ENCODE peak calls at places on chromosomes 5 and 9, in eight cellular contexts. A, K, H, M, E, Y, V and P are unnamed samples.

GRCh38 chr5:76040806-76041205 is 42.4 kb upstream of the SV2C start:
- DNase-seq in A (no peak), E (no peak), H (no peak), M (no peak), V (no peak), Y (no peak), K (no peak), P (no peak)

GRCh38 chr5:127518319-127518621 is 830 bp downstream of the PRRC1 start:
- DNase-seq in H (no peak), E (peak), K (peak), V (no peak), Y (peak), M (no peak), A (peak), P (no peak)

GRCh38 chr9:105425817-105426433 is 21.9 kb upstream of the FSD1L start:
- DNase-seq in Y (peak), E (peak), M (no peak), V (no peak), A (peak), H (no peak), K (peak), P (no peak)

GRCh38 chr5:6818594-6819512 is 105.6 kb downstream of the TENT4A start:
- DNase-seq in H (no peak), Y (peak), E (no peak), A (no peak), K (no peak), V (no peak), M (no peak), P (no peak)

GRCh38 chr5:153896701-153897100 is 142.0 kb downstream of the FAM114A2 start:
- DNase-seq in M (no peak), K (no peak), Y (no peak), H (no peak), A (peak), V (no peak), E (peak), P (no peak)

GRCh38 chr5:38208782-38209378 is 49.5 kb upstream of the EGFLAM start:
- DNase-seq in A (peak), H (peak), K (peak), E (peak), Y (peak), V (peak), M (peak), P (peak)

GRCh38 chr9:371349-371748 is 156.7 kb downstream of the DOCK8 start:
- DNase-seq in Y (no peak), M (no peak), K (no peak), V (no peak), E (no peak), A (no peak), H (no peak), P (no peak)

GRCh38 chr5:53360811-53361210 is 119.6 kb upstream of the FST start:
- DNase-seq in H (no peak), M (no peak), A (no peak), V (no peak), E (peak), Y (peak), K (peak), P (peak)

GRCh38 chr5:87103616-87104287 is 163.9 kb upstream of the RASA1 start:
- DNase-seq in A (peak), M (no peak), V (no peak), E (no peak), K (no peak), Y (no peak), H (no peak), P (no peak)

GRCh38 chr9:94860678-94861588 is 134.4 kb downstream of the AOPEP start:
- DNase-seq in H (no peak), V (no peak), E (peak), A (peak), Y (no peak), M (no peak), K (no peak), P (no peak)

GRCh38 chr5:55509768-55510522 is 24.8 kb downstream of the PLPP1 start:
- DNase-seq in V (peak), H (no peak), Y (peak), K (no peak), E (peak), M (no peak), A (no peak), P (no peak)

GRCh38 chr5:146724975-146725374 is 153.6 kb downstream of the PPP2R2B start:
- DNase-seq in Y (no peak), H (no peak), V (no peak), E (peak), K (no peak), A (no peak), M (no peak), P (no peak)

GRCh38 chr5:65535529-65535987 is 27.4 kb downstream of the CENPK start:
- DNase-seq in Y (no peak), E (peak), H (no peak), K (no peak), M (no peak), V (no peak), A (no peak), P (no peak)

GRCh38 chr9:126002476-126003350 is 255.5 kb downstream of the PBX3 start:
- DNase-seq in A (no peak), M (no peak), H (no peak), Y (no peak), V (no peak), E (no peak), K (no peak), P (no peak)

GRCh38 chr5:124783794-124784193 is 37.4 kb upstream of the ZNF608 start:
- DNase-seq in V (no peak), Y (peak), E (peak), K (no peak), M (no peak), H (no peak), A (no peak), P (no peak)

GRCh38 chr5:74798977-74799911 is 32.2 kb downstream of the NSA2 start:
- DNase-seq in M (no peak), H (no peak), E (peak), Y (peak), A (no peak), V (peak), K (no peak), P (no peak)

GRCh38 chr5:90902681-90903386 is 344.2 kb downstream of the ADGRV1 start:
- DNase-seq in M (no peak), K (no peak), V (no peak), H (no peak), E (no peak), A (no peak), Y (no peak), P (no peak)

GRCh38 chr5:151085517-151086031 is 4.7 kb upstream of the TNIP1 start:
- DNase-seq in M (no peak), A (no peak), E (peak), V (no peak), K (peak), H (no peak), Y (peak), P (no peak)

GRCh38 chr9:21994526-21994995 is at the start of gene CDKN2B-AS1:
- DNase-seq in K (no peak), H (peak), M (peak), E (peak), A (peak), V (no peak), Y (peak), P (no peak)

GRCh38 chr9:129467739-129468666 is 152.9 kb downstream of the C9orf50 start:
- DNase-seq in H (no peak), Y (no peak), V (no peak), A (no peak), K (no peak), E (no peak), M (no peak), P (no peak)

GRCh38 chr5:59765446-59765845 is 128.1 kb downstream of the PDE4D start:
- DNase-seq in E (no peak), Y (no peak), K (no peak), V (no peak), M (no peak), A (no peak), H (no peak), P (no peak)

GRCh38 chr5:150209020-150209635 is 19.3 kb downstream of the SLC6A7 start:
- DNase-seq in M (peak), V (no peak), A (no peak), H (no peak), Y (peak), E (peak), K (peak), P (peak)

GRCh38 chr5:61806491-61807020 is 474.5 kb downstream of the ZSWIM6 start:
- DNase-seq in A (no peak), E (no peak), Y (no peak), V (no peak), K (no peak), M (no peak), H (no peak), P (no peak)

GRCh38 chr5:3305432-3305831 is 290.2 kb upstream of the IRX1 start:
- DNase-seq in H (no peak), Y (no peak), E (no peak), A (no peak), M (no peak), V (no peak), K (no peak), P (no peak)

GRCh38 chr5:58450811-58451629 is 8.9 kb downstream of the PLK2 start:
- DNase-seq in E (peak), K (no peak), V (no peak), A (no peak), H (no peak), M (no peak), Y (no peak), P (no peak)

GRCh38 chr9:86352440-86353106 is 1.6 kb downstream of the TUT7 start:
- DNase-seq in H (no peak), M (no peak), V (no peak), Y (no peak), K (no peak), E (no peak), A (peak), P (no peak)

GRCh38 chr9:87581513-87581912 is 83.8 kb downstream of the DAPK1 start:
- DNase-seq in A (no peak), Y (no peak), H (no peak), V (no peak), M (no peak), E (no peak), K (no peak), P (no peak)

GRCh38 chr9:87581949-87582637 is 84.4 kb downstream of the DAPK1 start:
- DNase-seq in K (no peak), H (no peak), A (no peak), V (no peak), M (no peak), Y (no peak), E (no peak), P (no peak)

GRCh38 chr9:87578625-87579024 is 81.0 kb downstream of the DAPK1 start:
- DNase-seq in V (no peak), E (no peak), H (no peak), A (no peak), M (no peak), Y (no peak), K (no peak), P (no peak)

GRCh38 chr9:87579761-87580626 is 82.3 kb downstream of the DAPK1 start:
- DNase-seq in V (no peak), K (no peak), A (no peak), H (no peak), E (no peak), M (no peak), Y (no peak), P (no peak)

DNA sequence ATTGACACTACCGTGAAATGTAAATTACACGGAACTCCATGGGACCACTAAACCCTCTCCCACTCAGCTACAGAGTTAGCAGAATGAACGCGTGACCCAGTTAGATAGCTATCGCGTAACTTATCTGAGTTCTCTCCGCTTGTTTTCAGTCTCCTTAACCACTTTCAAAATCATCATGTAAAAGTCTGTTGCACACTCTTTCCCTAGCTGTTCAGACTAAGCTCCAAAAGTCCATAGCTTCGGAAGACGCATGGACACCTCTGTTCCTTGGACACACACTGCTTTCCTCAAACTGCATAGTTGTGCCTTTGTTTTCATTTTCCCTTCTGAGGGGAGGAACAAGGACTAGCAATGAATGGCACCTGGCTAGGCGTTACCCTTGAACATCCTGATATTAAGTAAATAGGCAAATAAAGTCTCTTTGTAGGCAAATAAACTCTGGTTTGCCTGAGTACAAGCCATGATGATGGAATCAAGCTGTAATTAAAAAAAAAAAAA is 83.3 kb downstream of the DAPK1 start:
- DNase-seq in H (no peak), V (peak), A (no peak), K (no peak), M (no peak), Y (no peak), E (no peak), P (no peak)
- H3K27ac ChIP-seq in H (no peak), V (peak), A (no peak), K (no peak), M (no peak), Y (no peak), E (no peak), P (no peak)

DNA sequence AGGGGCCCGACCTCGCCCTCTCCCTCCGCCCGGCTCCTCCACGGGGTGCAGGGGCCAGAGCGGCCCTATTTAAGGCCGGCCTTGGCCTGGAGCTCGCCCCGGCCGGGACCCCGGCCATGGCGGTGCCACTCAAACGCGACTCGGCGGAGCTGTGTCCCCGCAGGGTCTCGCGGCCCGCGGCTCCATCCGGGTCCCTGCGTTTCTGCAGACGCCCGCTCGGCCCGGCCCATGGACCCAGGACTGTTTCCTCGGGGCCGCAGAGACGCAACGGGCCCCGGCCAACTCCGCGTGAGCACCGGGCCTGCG is 661 bp downstream of the TMEM250 start:
- DNase-seq in K (no peak), M (no peak), E (no peak), A (no peak), H (no peak), V (no peak), Y (no peak), P (no peak)
- H3K4me2 ChIP-seq in K (peak), M (peak), E (peak), A (peak), H (peak), V (peak), Y (peak), P (peak)

GRCh38 chr5:171598279-171599152 is 179.1 kb downstream of the FGF18 start:
- DNase-seq in K (no peak), Y (no peak), V (no peak), A (no peak), M (no peak), H (peak), E (no peak), P (no peak)
- TF ChIP-seq CTCF in K (no peak), Y (peak), V (peak), A (peak), M (no peak), H (peak), E (no peak), P (peak)

GRCh38 chr5:1521054-1521453 is 2.7 kb downstream of the LPCAT1 start:
- DNase-seq in K (no peak), H (no peak), A (no peak), E (no peak), M (no peak), V (no peak), Y (no peak), P (no peak)

GRCh38 chr5:1516615-1517601 is 6.9 kb downstream of the LPCAT1 start:
- DNase-seq in M (peak), Y (peak), K (peak), H (peak), E (peak), V (peak), A (no peak), P (no peak)

GRCh38 chr5:1517838-1518237 is 5.9 kb downstream of the LPCAT1 start:
- DNase-seq in M (no peak), Y (no peak), A (no peak), V (no peak), E (no peak), K (no peak), H (peak), P (no peak)

GRCh38 chr5:1521671-1522600 is 1.8 kb downstream of the LPCAT1 start:
- DNase-seq in E (peak), Y (peak), A (no peak), V (peak), K (no peak), H (peak), M (peak), P (no peak)

DNA sequence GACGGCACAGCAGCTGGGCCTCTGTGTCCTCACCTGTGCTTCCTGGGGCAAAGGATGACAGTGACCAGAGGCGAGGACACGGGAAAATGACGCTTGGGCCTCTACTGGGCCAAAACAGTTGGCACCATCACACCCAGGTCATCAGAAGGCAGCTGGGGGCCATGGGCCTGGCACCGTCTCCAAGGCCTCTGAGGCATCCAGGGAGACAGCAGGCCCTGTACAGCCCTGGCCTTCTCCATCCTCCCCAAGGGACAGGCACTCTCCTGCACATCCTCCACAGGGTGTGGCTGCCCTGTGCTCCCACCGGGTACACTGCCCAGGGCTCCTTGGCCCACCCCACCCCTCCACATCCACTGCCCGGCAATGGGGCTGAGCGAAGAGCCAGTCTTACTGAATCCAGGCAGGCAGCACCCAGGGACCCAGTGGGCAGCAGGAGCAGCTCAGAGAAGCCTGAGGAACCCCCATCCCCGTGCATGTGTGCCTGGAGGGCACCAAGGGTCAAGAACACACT is 4.1 kb downstream of the LPCAT1 start:
- DNase-seq in A (no peak), V (no peak), H (no peak), E (no peak), Y (no peak), M (no peak), K (no peak), P (no peak)
- H3K27ac ChIP-seq in A (no peak), V (no peak), H (no peak), E (no peak), Y (no peak), M (no peak), K (peak), P (no peak)

DNA sequence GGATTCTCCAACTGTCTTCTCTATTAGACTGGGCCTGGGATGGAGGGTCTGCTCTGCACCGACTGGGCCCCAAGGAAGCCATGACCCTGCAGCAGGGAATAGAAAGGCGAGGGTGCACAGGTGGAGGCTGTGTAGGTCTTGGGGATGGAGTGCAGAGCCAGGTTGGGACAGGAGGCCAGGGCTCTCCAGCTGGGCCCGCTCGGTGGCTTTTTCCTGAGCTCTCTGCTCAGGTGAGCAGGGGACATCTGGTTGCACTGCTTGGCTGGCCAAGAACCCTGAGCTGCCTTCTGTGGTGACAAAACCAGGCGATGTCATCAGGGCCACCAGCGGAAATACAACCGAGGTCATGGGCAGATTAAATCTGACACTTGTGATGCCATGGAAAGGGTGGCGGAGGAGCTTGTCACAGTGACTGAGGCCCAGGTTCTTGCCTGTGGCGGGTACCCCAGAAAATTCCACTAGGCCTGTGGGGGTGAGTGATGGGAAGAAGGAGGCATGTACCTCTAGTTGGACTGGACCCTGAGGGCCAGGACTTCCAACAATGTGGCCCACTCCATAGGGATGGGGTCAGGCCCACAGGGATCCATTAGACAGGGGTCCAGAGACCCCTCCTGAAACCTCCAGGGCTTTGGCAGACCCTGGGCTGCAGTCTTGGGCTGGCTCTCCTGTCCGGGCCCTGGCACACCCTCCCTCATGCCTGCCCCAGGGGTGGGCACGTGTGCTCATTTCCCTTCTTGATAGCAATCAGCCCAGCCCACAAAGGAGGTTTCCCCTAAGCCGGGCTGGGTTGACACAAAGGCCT is 4.4 kb upstream of the IL3 start:
- DNase-seq in Y (no peak), E (no peak), A (no peak), H (peak), V (no peak), K (no peak), M (no peak), P (no peak)
- H3K4me2 ChIP-seq in Y (no peak), E (no peak), A (no peak), H (no peak), V (no peak), K (no peak), M (no peak), P (no peak)

GRCh38 chr5:159049844-159050318 is 49.8 kb downstream of the EBF1 start:
- DNase-seq in V (no peak), M (no peak), H (no peak), A (peak), Y (peak), E (peak), K (peak), P (no peak)
- TF ChIP-seq CTCF in V (no peak), M (no peak), H (peak), A (peak), Y (peak), E (peak), K (peak), P (no peak)

GRCh38 chr5:173795601-173796000 is 92.5 kb upstream of the CPEB4 start:
- DNase-seq in Y (peak), H (no peak), E (no peak), K (no peak), V (no peak), A (no peak), M (peak), P (no peak)
- H3K27ac ChIP-seq in Y (no peak), H (no peak), E (no peak), K (peak), V (peak), A (no peak), M (peak), P (no peak)

GRCh38 chr9:127680846-127681245 is 25.9 kb upstream of the CFAP157 start:
- DNase-seq in A (no peak), V (no peak), E (no peak), M (no peak), K (no peak), Y (no peak), H (no peak), P (no peak)
- H3K4me2 ChIP-seq in A (no peak), V (no peak), E (no peak), M (no peak), K (no peak), Y (no peak), H (no peak), P (no peak)